ENCODE peak calls at places on chromosomes 7 and 10, in seven cellular contexts. I, K, Z, N, D, C and U are unnamed samples.
A peak's percentile ranks its signal among the peaks of the same experiment; 100 is the strongest.

GRCh38 chr7:108080094-108080656 is 50.0 kb downstream of the LAMB4 start:
- DNase-seq in I (no peak), K (no peak), Z (no peak), N (no peak), D (no peak), C (no peak), U (no peak)

GRCh38 chr10:13414855-13415254 is 66.8 kb upstream of the SEPHS1 start:
- DNase-seq in I (peak; percentile 10), K (peak; percentile 9), Z (peak; percentile 58), N (no peak), D (no peak), C (peak; percentile 10), U (no peak)

GRCh38 chr7:80014507-80014906 is 120.1 kb upstream of the GNAI1 start:
- DNase-seq in I (no peak), K (peak; percentile 76), Z (peak; percentile 6), N (no peak), D (no peak), C (no peak), U (no peak)

GRCh38 chr10:121025731-121026130 is 174.6 kb downstream of the WDR11 start:
- DNase-seq in I (no peak), K (no peak), Z (no peak), N (no peak), D (no peak), C (no peak), U (no peak)

GRCh38 chr10:133379152-133379800 is at the start of gene PAOX:
- DNase-seq in I (peak; percentile 55), K (no peak), Z (peak; percentile 89), N (peak; percentile 78), D (peak; percentile 89), C (peak; percentile 81), U (no peak)

GRCh38 chr10:5064656-5065055 is 29.6 kb upstream of the AKR1C3 start:
- DNase-seq in I (no peak), K (no peak), Z (no peak), N (no peak), D (no peak), C (no peak), U (no peak)

GRCh38 chr10:95384011-95384704 is 93.4 kb upstream of the PDLIM1 start:
- DNase-seq in I (no peak), K (no peak), Z (no peak), N (no peak), D (no peak), C (no peak), U (no peak)

GRCh38 chr10:24866615-24867583 is 85.5 kb downstream of the PRTFDC1 start:
- DNase-seq in I (no peak), K (peak; percentile 57), Z (no peak), N (peak; percentile 60), D (peak; percentile 68), C (no peak), U (no peak)

GRCh38 chr10:68280750-68281149 is 48.8 kb upstream of the ATOH7 start:
- DNase-seq in I (no peak), K (no peak), Z (no peak), N (no peak), D (no peak), C (no peak), U (no peak)

GRCh38 chr7:33886100-33886623 is 19.2 kb upstream of the BMPER start:
- DNase-seq in I (peak; percentile 25), K (peak; percentile 34), Z (peak; percentile 72), N (no peak), D (no peak), C (no peak), U (no peak)

GRCh38 chr7:30594055-30594539 is 581 bp upstream of the GARS1 start:
- DNase-seq in I (no peak), K (no peak), Z (peak; percentile 70), N (peak; percentile 24), D (peak; percentile 69), C (peak; percentile 65), U (no peak)

GRCh38 chr7:2632717-2633537 is 1.1 kb downstream of the TTYH3 start:
- DNase-seq in I (no peak), K (peak; percentile 36), Z (peak; percentile 57), N (peak; percentile 67), D (peak; percentile 86), C (peak; percentile 33), U (peak; percentile 92)

GRCh38 chr10:17616403-17617030 is 657 bp downstream of the HACD1 start:
- DNase-seq in I (peak; percentile 50), K (peak; percentile 39), Z (peak; percentile 91), N (peak; percentile 52), D (peak; percentile 95), C (peak; percentile 29), U (peak; percentile 88)

GRCh38 chr10:97763411-97763810 is 8.4 kb downstream of the SFRP5 start:
- DNase-seq in I (no peak), K (no peak), Z (no peak), N (no peak), D (peak; percentile 9), C (no peak), U (no peak)

GRCh38 chr10:113052076-113052830 is 102.2 kb downstream of the TCF7L2 start:
- DNase-seq in I (no peak), K (peak; percentile 14), Z (no peak), N (no peak), D (no peak), C (peak; percentile 2), U (no peak)

GRCh38 chr7:24728503-24729364 is 28.5 kb downstream of the GSDME start:
- DNase-seq in I (no peak), K (no peak), Z (no peak), N (no peak), D (no peak), C (peak; percentile 48), U (peak; percentile 57)

GRCh38 chr10:89032141-89032814 is 41.7 kb downstream of the FAS start:
- DNase-seq in I (no peak), K (peak; percentile 77), Z (no peak), N (no peak), D (peak; percentile 84), C (peak; percentile 69), U (no peak)

GRCh38 chr10:76025124-76025477 is 593.7 kb downstream of the LRMDA start:
- DNase-seq in I (no peak), K (no peak), Z (no peak), N (no peak), D (no peak), C (no peak), U (no peak)

GRCh38 chr10:92993671-92994304 is 66.8 kb upstream of the CYP26C1 start:
- DNase-seq in I (no peak), K (no peak), Z (peak; percentile 10), N (no peak), D (no peak), C (no peak), U (no peak)

GRCh38 chr7:46131916-46132795 is 211.1 kb upstream of the IGFBP3 start:
- DNase-seq in I (no peak), K (no peak), Z (peak; percentile 71), N (no peak), D (no peak), C (peak; percentile 44), U (no peak)

GRCh38 chr7:86911703-86912102 is 147.8 kb downstream of the ELAPOR2 start:
- DNase-seq in I (no peak), K (peak; percentile 24), Z (peak; percentile 10), N (no peak), D (no peak), C (peak; percentile 9), U (no peak)
- TF ChIP-seq CTCF in I (peak; percentile 42), K (peak; percentile 46), Z (peak; percentile 36), N (no peak), D (no peak), C (peak; percentile 13), U (peak; percentile 24)

GRCh38 chr7:26500749-26501352 is 209.2 kb downstream of the SNX10 start:
- DNase-seq in I (no peak), K (peak; percentile 58), Z (peak; percentile 44), N (no peak), D (no peak), C (peak; percentile 55), U (no peak)
- TF ChIP-seq CTCF in I (peak; percentile 70), K (peak; percentile 79), Z (peak; percentile 79), N (no peak), D (peak; percentile 50), C (peak; percentile 47), U (peak; percentile 34)

GRCh38 chr10:64286533-64286932 is 765.3 kb downstream of the REEP3 start:
- DNase-seq in I (no peak), K (peak; percentile 38), Z (no peak), N (no peak), D (no peak), C (no peak), U (no peak)
- TF ChIP-seq CTCF in I (no peak), K (peak; percentile 34), Z (no peak), N (no peak), D (no peak), C (no peak), U (no peak)

DNA sequence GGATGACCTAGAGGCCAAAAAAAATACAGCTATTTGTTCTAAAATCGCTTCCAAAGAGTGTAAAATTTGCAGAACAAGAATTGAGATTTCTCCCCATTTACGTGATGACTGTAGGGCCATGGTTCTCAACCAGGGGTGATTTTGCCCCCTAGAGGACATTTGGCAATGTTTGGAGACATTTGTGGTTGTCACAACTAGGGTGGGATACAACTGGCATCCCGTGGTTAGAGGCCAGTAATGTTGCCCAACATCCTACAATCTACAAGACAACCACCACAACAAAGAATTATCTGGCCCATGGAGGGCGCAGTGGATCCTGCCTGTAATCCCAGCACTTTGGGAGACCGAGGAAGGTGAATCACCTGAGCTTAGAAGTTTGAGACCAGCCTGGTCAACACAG is 22.8 kb upstream of the MALSU1 start:
- DNase-seq in I (no peak), K (peak; percentile 23), Z (peak; percentile 23), N (no peak), D (no peak), C (peak; percentile 39), U (no peak)
- TF ChIP-seq CTCF in I (peak; percentile 30), K (peak; percentile 34), Z (peak; percentile 39), N (no peak), D (no peak), C (peak; percentile 25), U (peak; percentile 35)